ENCODE peak calls at places on chromosomes 6 and 20, in nine cellular contexts. T is Peyer's patch; N is SJSA1; Y is CD8-positive, alpha-beta memory T cell; C is left ventricle myocardium inferior; H is heart right ventricle; A is brain microvascular endothelial cell; X is right atrium auricular region; F is foreskin keratinocyte. P is an unnamed sample.

GRCh38 chr20:4041748-4042411 is 26.5 kb upstream of the RNF24 start:
- DNase-seq in T (peak), N (no peak), Y (no peak), C (peak), H (no peak), A (peak), X (no peak), F (peak), P (no peak)

GRCh38 chr6:158654960-158655485 is 5.2 kb downstream of the SYTL3 start:
- DNase-seq in T (peak), N (no peak), Y (no peak), C (no peak), H (no peak), A (no peak), X (peak), F (no peak), P (no peak)

GRCh38 chr20:56359212-56360132 is 698 bp downstream of the FAM210B start:
- DNase-seq in T (peak), N (peak), Y (no peak), C (peak), H (peak), A (peak), X (peak), F (peak), P (no peak)

GRCh38 chr20:63947638-63948456 is 8.4 kb downstream of the UCKL1 start:
- DNase-seq in T (no peak), N (no peak), Y (no peak), C (no peak), H (no peak), A (no peak), X (no peak), F (no peak), P (no peak)

GRCh38 chr6:3919130-3919628 is 70.0 kb downstream of the FAM50B start:
- DNase-seq in T (no peak), N (no peak), Y (no peak), C (peak), H (peak), A (no peak), X (peak), F (peak), P (no peak)

GRCh38 chr6:72619883-72620696 is 1.8 kb upstream of the KCNQ5 start:
- DNase-seq in T (peak), N (no peak), Y (peak), C (peak), H (no peak), A (peak), X (no peak), F (no peak), P (peak)

GRCh38 chr6:123784330-123784729 is 19.3 kb upstream of the NKAIN2 start:
- DNase-seq in T (no peak), N (no peak), Y (no peak), C (no peak), H (no peak), A (no peak), X (no peak), F (no peak), P (no peak)

GRCh38 chr20:58709013-58709702 is 16.6 kb downstream of the NPEPL1 start:
- DNase-seq in T (peak), N (no peak), Y (no peak), C (peak), H (no peak), A (no peak), X (peak), F (no peak), P (no peak)

GRCh38 chr20:62640870-62641748 is 1.2 kb upstream of the SLCO4A1 start:
- DNase-seq in T (no peak), N (no peak), Y (no peak), C (no peak), H (no peak), A (no peak), X (no peak), F (no peak), P (no peak)

GRCh38 chr20:62644044-62644795 is 1.9 kb downstream of the SLCO4A1 start:
- DNase-seq in T (peak), N (no peak), Y (no peak), C (no peak), H (no peak), A (no peak), X (no peak), F (no peak), P (no peak)

GRCh38 chr20:62641749-62642665 is at the start of gene SLCO4A1:
- DNase-seq in T (peak), N (peak), Y (peak), C (peak), H (peak), A (no peak), X (no peak), F (peak), P (peak)

GRCh38 chr20:62643521-62644043 is 1.3 kb downstream of the SLCO4A1 start:
- DNase-seq in T (no peak), N (no peak), Y (no peak), C (no peak), H (no peak), A (no peak), X (no peak), F (no peak), P (no peak)

DNA sequence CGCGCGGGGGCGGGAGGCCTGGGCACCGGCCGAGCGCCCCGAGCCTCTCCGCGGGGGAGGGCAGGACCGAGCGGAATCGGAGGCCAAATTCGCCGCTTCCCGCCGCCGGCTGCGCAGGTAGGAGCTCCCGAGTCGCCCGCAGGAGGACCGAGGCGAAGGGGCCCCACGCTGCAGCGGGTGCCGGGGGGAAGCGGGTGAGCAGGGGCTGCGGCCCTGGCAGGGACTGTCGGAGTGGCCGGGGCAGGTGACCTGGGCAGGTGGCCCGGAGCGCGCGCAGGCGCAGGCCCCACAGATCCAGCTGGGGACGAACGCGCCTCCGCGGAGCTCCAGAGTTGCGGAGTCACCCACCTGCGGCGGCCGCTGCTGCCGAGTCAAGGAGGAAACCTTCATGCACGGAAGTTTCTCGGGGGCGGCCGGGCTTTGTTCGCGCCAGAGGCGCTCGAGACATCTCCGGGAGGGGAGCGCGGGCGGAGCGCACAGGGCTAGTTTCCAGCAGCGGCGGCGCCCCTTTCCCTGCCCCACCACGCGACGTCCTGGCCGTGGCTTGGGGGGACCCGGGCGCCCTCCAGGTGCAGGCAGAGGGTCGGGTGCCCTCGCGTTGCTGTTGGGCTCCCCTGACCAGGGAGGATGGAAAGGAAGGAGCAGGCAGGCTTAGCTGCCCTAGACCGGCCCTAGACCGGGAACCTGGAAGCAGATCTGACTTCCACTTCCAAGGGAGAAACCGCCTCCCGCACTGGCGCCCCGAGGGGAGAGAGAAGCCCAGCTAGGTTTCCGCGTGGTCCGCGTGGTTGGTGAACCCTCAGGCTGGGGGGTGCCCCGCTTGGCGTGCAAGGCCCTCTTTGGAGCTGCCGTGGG is 590 bp downstream of the SLCO4A1 start:
- DNase-seq in T (peak), N (no peak), Y (peak), C (no peak), H (no peak), A (no peak), X (no peak), F (peak), P (peak)
- H3K27ac ChIP-seq in T (peak), N (no peak), Y (no peak), C (peak), H (peak), A (no peak), X (peak), F (no peak), P (no peak)

DNA sequence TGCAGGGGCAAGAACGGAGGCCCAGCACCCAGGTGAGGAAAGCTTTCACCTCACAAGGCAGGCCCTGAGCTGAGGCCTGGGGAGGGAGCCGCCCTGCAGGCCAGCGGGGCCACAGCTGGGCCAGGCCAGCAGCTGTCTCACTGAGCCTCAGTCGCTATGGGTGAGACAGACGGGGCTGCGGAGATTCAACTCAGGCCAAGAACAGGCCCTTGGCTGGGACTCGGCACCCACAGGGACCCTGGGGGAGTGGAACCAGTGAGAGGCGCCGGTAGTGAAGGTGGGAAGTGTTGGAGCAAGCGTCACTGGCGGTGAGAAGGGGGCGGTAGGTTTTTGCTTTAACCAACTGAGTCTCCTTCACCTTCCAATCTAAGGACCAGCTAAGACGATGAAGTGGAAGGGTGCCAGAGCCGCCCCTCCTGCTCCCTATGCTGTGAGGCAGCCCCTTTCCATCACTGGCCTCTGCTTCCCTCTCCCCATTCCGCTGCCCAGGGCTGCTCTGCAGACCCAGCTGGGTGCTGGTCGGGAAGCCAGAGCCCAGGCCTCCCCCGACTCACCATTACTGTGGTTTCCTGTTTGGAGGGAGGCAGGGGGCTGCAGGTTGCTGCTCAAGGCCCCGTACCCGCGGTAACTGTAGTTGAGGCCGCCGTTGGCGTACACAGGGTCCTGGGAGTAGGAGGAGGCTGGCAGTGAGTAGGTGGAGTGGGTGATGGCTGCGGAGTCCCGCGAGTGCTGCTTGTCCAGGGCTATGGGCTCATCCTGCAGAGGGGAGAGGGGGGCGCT is 93.7 kb downstream of the ASXL1 start:
- DNase-seq in T (no peak), N (no peak), Y (no peak), C (peak), H (no peak), A (no peak), X (no peak), F (no peak), P (no peak)
- H3K27ac ChIP-seq in T (no peak), N (no peak), Y (no peak), C (no peak), H (no peak), A (no peak), X (no peak), F (no peak), P (no peak)

DNA sequence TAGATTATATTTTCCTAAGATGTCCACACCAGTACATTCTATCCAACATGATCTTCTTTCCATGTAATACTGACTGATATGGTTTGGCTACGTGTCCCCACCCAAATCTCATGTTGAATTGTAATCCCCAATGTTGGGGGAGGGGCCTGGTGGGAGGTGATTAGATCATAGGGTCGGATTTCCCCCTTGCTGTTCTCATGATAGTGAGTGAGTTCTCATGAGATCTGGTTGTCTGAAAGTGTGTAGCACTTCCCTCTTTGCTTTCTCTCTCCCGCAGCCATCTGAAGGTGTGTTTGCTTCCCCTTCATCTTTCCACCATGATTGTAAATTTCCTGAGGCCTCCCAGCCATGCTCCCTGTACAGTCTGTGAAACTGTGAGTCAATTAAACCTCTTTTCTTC is 12.2 kb upstream of the HBS1L start:
- DNase-seq in T (no peak), N (no peak), Y (no peak), C (no peak), H (no peak), A (peak), X (no peak), F (no peak), P (no peak)
- H3K27ac ChIP-seq in T (no peak), N (no peak), Y (no peak), C (no peak), H (no peak), A (no peak), X (no peak), F (no peak), P (no peak)

GRCh38 chr20:47502801-47503239 is 1.1 kb downstream of the NCOA3 start:
- DNase-seq in T (peak), N (peak), Y (no peak), C (no peak), H (peak), A (peak), X (no peak), F (no peak), P (peak)
- H3K27ac ChIP-seq in T (peak), N (no peak), Y (peak), C (peak), H (peak), A (peak), X (peak), F (peak), P (peak)

GRCh38 chr6:12414096-12414675 is 124.0 kb downstream of the EDN1 start:
- DNase-seq in T (no peak), N (no peak), Y (no peak), C (no peak), H (no peak), A (no peak), X (no peak), F (peak), P (no peak)

GRCh38 chr6:12403946-12404647 is 113.9 kb downstream of the EDN1 start:
- DNase-seq in T (no peak), N (no peak), Y (no peak), C (no peak), H (no peak), A (no peak), X (no peak), F (no peak), P (no peak)

GRCh38 chr6:12410946-12411345 is 120.8 kb downstream of the EDN1 start:
- DNase-seq in T (no peak), N (no peak), Y (no peak), C (no peak), H (no peak), A (no peak), X (no peak), F (no peak), P (no peak)

GRCh38 chr6:12404651-12405050 is 114.5 kb downstream of the EDN1 start:
- DNase-seq in T (no peak), N (no peak), Y (no peak), C (no peak), H (no peak), A (no peak), X (no peak), F (no peak), P (no peak)

GRCh38 chr6:12408752-12409151 is 118.6 kb downstream of the EDN1 start:
- DNase-seq in T (no peak), N (no peak), Y (no peak), C (no peak), H (peak), A (no peak), X (no peak), F (no peak), P (no peak)
- H3K27ac ChIP-seq in T (no peak), N (no peak), Y (no peak), C (peak), H (no peak), A (no peak), X (peak), F (no peak), P (no peak)

DNA sequence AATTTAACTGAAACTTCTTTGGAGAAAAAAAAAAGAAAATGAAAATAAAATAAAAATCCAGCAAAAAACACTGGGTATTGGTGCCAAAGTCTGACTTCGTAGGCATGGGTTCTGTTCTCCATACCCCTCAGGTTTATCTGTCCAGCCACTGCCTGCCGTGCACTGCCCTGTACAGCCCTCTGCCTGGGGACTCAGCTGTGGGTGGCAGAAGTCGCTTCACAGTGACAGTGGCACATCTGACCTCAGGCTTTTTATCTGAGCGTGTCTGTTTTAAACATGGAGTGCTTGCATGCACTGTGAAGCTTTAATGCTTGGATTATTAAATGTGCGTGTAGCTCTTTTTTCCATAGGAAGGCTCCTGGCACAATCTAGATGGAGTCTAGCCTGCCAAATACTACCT is 375.4 kb downstream of the UTRN start:
- DNase-seq in T (no peak), N (no peak), Y (no peak), C (no peak), H (no peak), A (no peak), X (no peak), F (no peak), P (no peak)
- H3K27ac ChIP-seq in T (peak), N (peak), Y (no peak), C (no peak), H (no peak), A (no peak), X (no peak), F (no peak), P (no peak)

GRCh38 chr6:69801225-69801624 is 4.4 kb upstream of the LMBRD1 start:
- DNase-seq in T (no peak), N (no peak), Y (no peak), C (no peak), H (no peak), A (no peak), X (no peak), F (no peak), P (no peak)

GRCh38 chr6:69796627-69797390 is at the start of gene LMBRD1:
- DNase-seq in T (peak), N (peak), Y (peak), C (peak), H (peak), A (peak), X (peak), F (peak), P (peak)

GRCh38 chr6:69792292-69792691 is 4.5 kb downstream of the LMBRD1 start:
- DNase-seq in T (no peak), N (no peak), Y (no peak), C (no peak), H (no peak), A (no peak), X (no peak), F (no peak), P (no peak)

GRCh38 chr6:69795469-69796080 is 1.2 kb downstream of the LMBRD1 start:
- DNase-seq in T (no peak), N (no peak), Y (no peak), C (no peak), H (no peak), A (no peak), X (no peak), F (no peak), P (no peak)

DNA sequence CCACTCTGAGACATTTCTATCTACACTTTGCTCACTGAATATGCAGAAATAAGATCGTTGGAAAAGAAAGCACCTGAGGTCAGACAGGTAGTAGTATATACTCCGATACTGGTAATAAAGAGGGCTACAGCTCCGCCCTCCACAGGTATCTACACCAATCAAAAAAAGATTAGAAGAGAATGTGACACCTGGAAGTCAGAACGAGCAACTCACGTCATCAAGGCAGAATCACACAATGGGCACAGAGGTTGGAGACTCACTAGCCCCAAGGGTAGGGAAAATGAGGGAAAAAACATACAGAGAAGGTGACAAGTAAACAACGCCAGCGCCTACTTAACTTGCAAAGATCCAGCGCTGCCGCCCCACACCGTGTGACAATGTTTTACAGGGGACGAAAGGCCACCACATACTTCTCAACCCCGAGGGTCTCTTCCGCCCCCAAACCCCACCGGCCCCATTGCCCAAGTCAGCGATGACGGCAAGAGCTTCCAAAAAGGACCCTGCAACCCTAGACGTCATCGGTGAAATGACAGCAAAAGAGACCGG is 656 bp downstream of the LMBRD1 start:
- DNase-seq in T (peak), N (peak), Y (peak), C (no peak), H (peak), A (peak), X (no peak), F (peak), P (peak)
- H3K27ac ChIP-seq in T (peak), N (peak), Y (peak), C (peak), H (peak), A (peak), X (peak), F (peak), P (peak)

DNA sequence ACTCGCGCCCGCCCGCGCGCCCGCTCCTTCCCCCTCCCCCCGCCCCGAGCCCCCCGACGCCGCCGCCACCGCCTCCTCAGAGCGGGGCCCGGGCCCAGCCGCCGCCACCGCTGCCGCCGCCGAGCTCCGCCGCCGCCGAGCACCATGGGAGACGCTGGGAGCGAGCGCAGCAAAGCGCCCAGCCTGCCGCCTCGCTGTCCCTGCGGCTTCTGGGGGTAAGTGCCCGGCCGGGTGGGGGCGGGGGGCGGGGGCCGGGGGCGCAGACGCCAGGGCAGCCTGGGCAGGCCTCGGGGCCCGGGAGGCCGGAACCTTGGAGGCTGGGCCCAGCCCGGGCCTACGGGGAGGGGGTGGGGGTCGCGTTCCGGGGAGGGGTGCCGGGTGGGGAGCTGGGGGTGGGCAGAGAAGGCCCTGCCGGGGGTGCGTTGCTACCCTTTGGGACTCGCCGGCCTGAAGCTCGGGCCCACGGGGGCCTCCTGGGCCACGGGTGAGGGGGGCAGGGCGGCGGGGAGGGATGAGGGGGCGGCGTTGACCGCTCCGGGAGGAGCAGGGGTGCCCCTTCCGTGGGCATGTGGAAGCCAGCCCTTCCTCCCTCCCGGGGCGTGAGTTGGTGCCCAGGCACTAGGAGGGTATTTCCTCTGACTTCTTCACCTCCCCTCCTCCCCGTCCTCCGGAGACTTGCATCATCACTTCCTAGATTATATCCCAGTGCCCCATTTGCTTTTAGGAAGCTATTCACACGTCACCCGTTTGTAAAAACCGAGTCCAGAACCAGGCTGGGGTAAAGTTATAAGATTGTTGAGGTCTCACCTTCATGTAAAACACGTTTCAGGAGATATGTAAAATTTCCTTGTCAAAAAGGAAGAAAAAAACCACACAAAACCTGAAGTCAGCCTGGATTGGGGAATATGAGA is 530 bp downstream of the ZFAND3 start:
- DNase-seq in T (peak), N (peak), Y (peak), C (peak), H (peak), A (peak), X (peak), F (peak), P (peak)
- H3K27ac ChIP-seq in T (peak), N (peak), Y (peak), C (peak), H (peak), A (peak), X (peak), F (peak), P (peak)

GRCh38 chr20:50186987-50187402 is 3.6 kb upstream of the CEBPB start:
- DNase-seq in T (no peak), N (no peak), Y (no peak), C (no peak), H (no peak), A (no peak), X (no peak), F (no peak), P (no peak)
- H3K27ac ChIP-seq in T (no peak), N (no peak), Y (no peak), C (peak), H (no peak), A (no peak), X (peak), F (no peak), P (no peak)